ENCODE peak calls at places on chromosomes 6 and 20, in seven cellular contexts. X is aorta, K is cardiac muscle cell, C is H9, U is right atrium auricular region, L is IMR-90, R is psoas muscle. W is an unnamed sample. For H3K4me1, the result is how much of the 10 kb centered on the place peaks cover.

GRCh38 chr6:46983007-46983411 is 59.1 kb downstream of the ADGRF1 start:
- DNase-seq in X (no peak), K (no peak), C (peak), U (no peak), L (no peak), R (no peak), W (no peak)

GRCh38 chr6:142756215-142756630 is 188.8 kb downstream of the HIVEP2 start:
- DNase-seq in X (no peak), K (peak), C (peak), U (no peak), L (peak), R (no peak), W (no peak)

GRCh38 chr6:93163146-93163545 is 256.2 kb downstream of the EPHA7 start:
- DNase-seq in X (no peak), K (no peak), C (no peak), U (no peak), L (no peak), R (no peak), W (no peak)

GRCh38 chr20:40562031-40562430 is 127.0 kb downstream of the MAFB start:
- DNase-seq in X (peak), K (no peak), C (no peak), U (no peak), L (no peak), R (peak), W (no peak)

GRCh38 chr6:854405-855073 is 161.6 kb upstream of the EXOC2 start:
- DNase-seq in X (no peak), K (no peak), C (no peak), U (no peak), L (peak), R (no peak), W (no peak)

GRCh38 chr6:11393713-11394627 is 143.6 kb upstream of the TMEM170B start:
- DNase-seq in X (no peak), K (no peak), C (no peak), U (no peak), L (peak), R (no peak), W (no peak)

GRCh38 chr6:85670573-85670972 is 27.9 kb upstream of the SYNCRIP start:
- DNase-seq in X (no peak), K (no peak), C (no peak), U (no peak), L (peak), R (no peak), W (no peak)

GRCh38 chr20:17822039-17822438 is 122.3 kb downstream of the BANF2 start:
- DNase-seq in X (no peak), K (no peak), C (no peak), U (no peak), L (peak), R (no peak), W (no peak)

GRCh38 chr6:2542101-2542857 is 208.4 kb downstream of the MYLK4 start:
- DNase-seq in X (no peak), K (no peak), C (no peak), U (peak), L (no peak), R (no peak), W (no peak)

GRCh38 chr6:138538390-138539031 is 39.2 kb upstream of the NHSL1 start:
- DNase-seq in X (no peak), K (no peak), C (no peak), U (no peak), L (peak), R (peak), W (peak)
- H3K4me1 ChIP-seq in X (under half), K (half or more), C (under half), U (half or more), L (under half), R (under half), W (under half)

GRCh38 chr6:44053760-44054556 is 73.3 kb downstream of the MRPL14 start:
- DNase-seq in X (peak), K (peak), C (no peak), U (no peak), L (peak), R (no peak), W (peak)
- H3K4me1 ChIP-seq in X (under half), K (under half), C (under half), U (half or more), L (half or more), R (half or more), W (under half)

GRCh38 chr6:106103728-106104109 is 17.6 kb downstream of the PRDM1 start:
- DNase-seq in X (no peak), K (no peak), C (no peak), U (no peak), L (no peak), R (no peak), W (no peak)
- H3K4me1 ChIP-seq in X (under half), K (under half), C (under half), U (under half), L (under half), R (under half), W (under half)

GRCh38 chr6:18016133-18016532 is 28.7 kb upstream of the KIF13A start:
- DNase-seq in X (no peak), K (no peak), C (no peak), U (no peak), L (no peak), R (no peak), W (no peak)
- H3K4me1 ChIP-seq in X (under half), K (under half), C (under half), U (under half), L (under half), R (under half), W (under half)

GRCh38 chr6:110884321-110884720 is 9.7 kb downstream of the AMD1 start:
- DNase-seq in X (no peak), K (no peak), C (no peak), U (no peak), L (no peak), R (no peak), W (no peak)
- H3K4me1 ChIP-seq in X (under half), K (under half), C (under half), U (half or more), L (under half), R (half or more), W (under half)

W was measured in right lobe of liver.